ENCODE peak calls at places on chromosomes 13 and 19, in ten cellular contexts. One of them, this sample, is unnamed.

GRCh38 chr13:44506719-44507118 is 69.4 kb downstream of the TSC22D1 start:
- DNase-seq in ovary: no peak
- DNase-seq in body of pancreas: no peak
- DNase-seq in IMR-90: no peak
- DNase-seq in suprapubic skin: no peak
- DNase-seq in heart left ventricle: no peak
- DNase-seq in right lobe of liver: no peak
- DNase-seq in transverse colon: no peak
- DNase-seq in uterus: no peak
- DNase-seq in HCT116: no peak
- DNase-seq in this sample: no peak

GRCh38 chr19:3510727-3511126 is 4.6 kb downstream of the FZR1 start:
- DNase-seq in ovary: no peak
- DNase-seq in body of pancreas: no peak
- DNase-seq in IMR-90: no peak
- DNase-seq in suprapubic skin: peak; percentile 57
- DNase-seq in heart left ventricle: no peak
- DNase-seq in right lobe of liver: peak; percentile 43
- DNase-seq in transverse colon: no peak
- DNase-seq in uterus: no peak
- DNase-seq in HCT116: no peak
- DNase-seq in this sample: no peak

GRCh38 chr19:16104722-16105121 is 7.0 kb upstream of the RAB8A start:
- DNase-seq in ovary: no peak
- DNase-seq in body of pancreas: no peak
- DNase-seq in IMR-90: no peak
- DNase-seq in suprapubic skin: no peak
- DNase-seq in heart left ventricle: no peak
- DNase-seq in right lobe of liver: no peak
- DNase-seq in transverse colon: no peak
- DNase-seq in uterus: no peak
- DNase-seq in HCT116: no peak
- DNase-seq in this sample: no peak

GRCh38 chr13:98937911-98938381 is 39.9 kb downstream of the DOCK9 start:
- DNase-seq in ovary: no peak
- DNase-seq in body of pancreas: no peak
- DNase-seq in IMR-90: peak; percentile 12
- DNase-seq in suprapubic skin: no peak
- DNase-seq in heart left ventricle: no peak
- DNase-seq in right lobe of liver: no peak
- DNase-seq in transverse colon: no peak
- DNase-seq in uterus: no peak
- DNase-seq in HCT116: no peak
- DNase-seq in this sample: no peak

GRCh38 chr19:50793558-50794065 is 3.4 kb downstream of the ACP4 start:
- DNase-seq in ovary: no peak
- DNase-seq in body of pancreas: no peak
- DNase-seq in IMR-90: no peak
- DNase-seq in suprapubic skin: no peak
- DNase-seq in heart left ventricle: no peak
- DNase-seq in right lobe of liver: no peak
- DNase-seq in transverse colon: no peak
- DNase-seq in uterus: no peak
- DNase-seq in HCT116: no peak
- DNase-seq in this sample: no peak

GRCh38 chr13:75359266-75359665 is 122.7 kb downstream of the TBC1D4 start:
- DNase-seq in ovary: no peak
- DNase-seq in body of pancreas: no peak
- DNase-seq in IMR-90: peak; percentile 94
- DNase-seq in suprapubic skin: no peak
- DNase-seq in heart left ventricle: no peak
- DNase-seq in right lobe of liver: no peak
- DNase-seq in transverse colon: no peak
- DNase-seq in uterus: no peak
- DNase-seq in HCT116: peak; percentile 74
- DNase-seq in this sample: no peak

GRCh38 chr19:2014731-2015610 is 543 bp downstream of the BTBD2 start:
- DNase-seq in ovary: peak; percentile 64
- DNase-seq in body of pancreas: no peak
- DNase-seq in IMR-90: no peak
- DNase-seq in suprapubic skin: peak; percentile 80
- DNase-seq in heart left ventricle: no peak
- DNase-seq in right lobe of liver: peak; percentile 52
- DNase-seq in transverse colon: no peak
- DNase-seq in uterus: no peak
- DNase-seq in HCT116: no peak
- DNase-seq in this sample: no peak

GRCh38 chr19:9939301-9939913 is 3.1 kb upstream of the OLFM2 start:
- DNase-seq in ovary: no peak
- DNase-seq in body of pancreas: no peak
- DNase-seq in IMR-90: peak; percentile 60
- DNase-seq in suprapubic skin: no peak
- DNase-seq in heart left ventricle: no peak
- DNase-seq in right lobe of liver: no peak
- DNase-seq in transverse colon: no peak
- DNase-seq in uterus: no peak
- DNase-seq in HCT116: no peak
- DNase-seq in this sample: no peak

GRCh38 chr19:16330368-16330801 is 5.8 kb downstream of the KLF2 start:
- DNase-seq in ovary: peak; percentile 59
- DNase-seq in body of pancreas: peak; percentile 63
- DNase-seq in IMR-90: peak; percentile 90
- DNase-seq in suprapubic skin: peak; percentile 91
- DNase-seq in heart left ventricle: peak; percentile 75
- DNase-seq in right lobe of liver: peak; percentile 64
- DNase-seq in transverse colon: peak; percentile 83
- DNase-seq in uterus: peak; percentile 75
- DNase-seq in HCT116: peak; percentile 88
- DNase-seq in this sample: peak; percentile 49

GRCh38 chr13:51801631-51802099 is 2.3 kb downstream of the DHRS12 start:
- DNase-seq in ovary: peak; percentile 61
- DNase-seq in body of pancreas: peak; percentile 93
- DNase-seq in IMR-90: no peak
- DNase-seq in suprapubic skin: peak; percentile 87
- DNase-seq in heart left ventricle: peak; percentile 81
- DNase-seq in right lobe of liver: peak; percentile 93
- DNase-seq in transverse colon: peak; percentile 87
- DNase-seq in uterus: peak; percentile 60
- DNase-seq in HCT116: no peak
- DNase-seq in this sample: peak; percentile 91

GRCh38 chr13:89862691-89863036 is 1484.8 kb upstream of the MIR17HG start:
- DNase-seq in ovary: no peak
- DNase-seq in body of pancreas: no peak
- DNase-seq in IMR-90: no peak
- DNase-seq in suprapubic skin: no peak
- DNase-seq in heart left ventricle: no peak
- DNase-seq in right lobe of liver: no peak
- DNase-seq in transverse colon: no peak
- DNase-seq in uterus: no peak
- DNase-seq in HCT116: no peak
- DNase-seq in this sample: no peak

GRCh38 chr13:102688306-102688973 is 6.4 kb downstream of the METTL21C start:
- DNase-seq in ovary: no peak
- DNase-seq in body of pancreas: no peak
- DNase-seq in IMR-90: no peak
- DNase-seq in suprapubic skin: no peak
- DNase-seq in heart left ventricle: no peak
- DNase-seq in right lobe of liver: no peak
- DNase-seq in transverse colon: no peak
- DNase-seq in uterus: no peak
- DNase-seq in HCT116: no peak
- DNase-seq in this sample: no peak

GRCh38 chr19:12666305-12667048 is at the start of the genes MAN2B1 and WDR83:
- DNase-seq in ovary: peak; percentile 73
- DNase-seq in body of pancreas: peak; percentile 83
- DNase-seq in IMR-90: peak; percentile 52
- DNase-seq in suprapubic skin: peak; percentile 85
- DNase-seq in heart left ventricle: peak; percentile 82
- DNase-seq in right lobe of liver: peak; percentile 80
- DNase-seq in transverse colon: peak; percentile 83
- DNase-seq in uterus: peak; percentile 64
- DNase-seq in HCT116: no peak
- DNase-seq in this sample: peak; percentile 71

GRCh38 chr13:59666504-59666903 is 497.2 kb downstream of the DIAPH3 start:
- DNase-seq in ovary: no peak
- DNase-seq in body of pancreas: no peak
- DNase-seq in IMR-90: peak; percentile 7
- DNase-seq in suprapubic skin: no peak
- DNase-seq in heart left ventricle: no peak
- DNase-seq in right lobe of liver: no peak
- DNase-seq in transverse colon: no peak
- DNase-seq in uterus: no peak
- DNase-seq in HCT116: no peak
- DNase-seq in this sample: no peak

GRCh38 chr13:23289917-23290357 is 109.2 kb downstream of the SGCG start:
- DNase-seq in ovary: no peak
- DNase-seq in body of pancreas: no peak
- DNase-seq in IMR-90: peak; percentile 47
- DNase-seq in suprapubic skin: no peak
- DNase-seq in heart left ventricle: peak; percentile 32
- DNase-seq in right lobe of liver: no peak
- DNase-seq in transverse colon: no peak
- DNase-seq in uterus: no peak
- DNase-seq in HCT116: no peak
- DNase-seq in this sample: no peak

GRCh38 chr19:18886972-18887371 is 9.0 kb downstream of the CERS1 start:
- DNase-seq in ovary: no peak
- DNase-seq in body of pancreas: no peak
- DNase-seq in IMR-90: no peak
- DNase-seq in suprapubic skin: no peak
- DNase-seq in heart left ventricle: no peak
- DNase-seq in right lobe of liver: no peak
- DNase-seq in transverse colon: no peak
- DNase-seq in uterus: no peak
- DNase-seq in HCT116: no peak
- DNase-seq in this sample: no peak

GRCh38 chr13:75788494-75788991 is 152.4 kb downstream of the LMO7 start:
- DNase-seq in ovary: no peak
- DNase-seq in body of pancreas: no peak
- DNase-seq in IMR-90: peak; percentile 96
- DNase-seq in suprapubic skin: no peak
- DNase-seq in heart left ventricle: peak; percentile 52
- DNase-seq in right lobe of liver: no peak
- DNase-seq in transverse colon: peak; percentile 66
- DNase-seq in uterus: no peak
- DNase-seq in HCT116: no peak
- DNase-seq in this sample: peak; percentile 60

GRCh38 chr19:19111138-19111835 is 27.0 kb downstream of the TMEM161A start:
- DNase-seq in ovary: no peak
- DNase-seq in body of pancreas: no peak
- DNase-seq in IMR-90: no peak
- DNase-seq in suprapubic skin: no peak
- DNase-seq in heart left ventricle: no peak
- DNase-seq in right lobe of liver: peak; percentile 96
- DNase-seq in transverse colon: no peak
- DNase-seq in uterus: no peak
- DNase-seq in HCT116: no peak
- DNase-seq in this sample: no peak

GRCh38 chr19:50804420-50805272 is 14.4 kb downstream of the ACP4 start:
- DNase-seq in ovary: peak; percentile 99
- DNase-seq in body of pancreas: peak; percentile 99
- DNase-seq in IMR-90: peak; percentile 99
- DNase-seq in suprapubic skin: peak; percentile 99
- DNase-seq in heart left ventricle: peak; percentile 98
- DNase-seq in right lobe of liver: peak; percentile 99
- DNase-seq in transverse colon: peak; percentile 98
- DNase-seq in uterus: peak; percentile 98
- DNase-seq in HCT116: peak; percentile 98
- DNase-seq in this sample: peak; percentile 99

DNA sequence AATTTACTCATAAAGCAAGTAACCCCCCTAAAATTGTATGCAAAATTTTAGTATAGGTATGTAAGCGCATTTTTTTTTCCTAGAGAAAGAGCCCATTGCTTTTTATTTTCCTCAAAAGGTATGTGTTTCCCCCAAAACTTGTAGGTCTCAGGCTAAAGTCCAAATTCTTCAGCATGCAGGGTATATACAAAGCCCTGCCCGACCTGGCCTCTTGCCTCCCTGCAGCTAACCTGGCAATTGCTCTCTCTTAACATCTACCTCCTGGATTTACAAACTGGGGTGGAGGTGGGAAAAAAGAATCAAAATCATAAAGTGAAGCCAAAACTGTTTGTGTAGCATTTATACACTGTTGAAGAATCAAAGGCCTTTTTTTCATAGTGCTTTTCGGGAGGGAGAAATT is 107.8 kb downstream of the KCNRG start:
- DNase-seq in ovary: no peak
- DNase-seq in body of pancreas: peak; percentile 22
- DNase-seq in IMR-90: no peak
- DNase-seq in suprapubic skin: no peak
- DNase-seq in heart left ventricle: no peak
- DNase-seq in right lobe of liver: no peak
- DNase-seq in transverse colon: no peak
- DNase-seq in uterus: no peak
- DNase-seq in HCT116: no peak
- DNase-seq in this sample: no peak
- H3K9me3 ChIP-seq in ovary: no peaks in the 10 kb centered on the region
- H3K9me3 ChIP-seq in body of pancreas: no peaks in the 10 kb centered on the region
- H3K9me3 ChIP-seq in IMR-90: no peaks in the 10 kb centered on the region
- H3K9me3 ChIP-seq in suprapubic skin: no peaks in the 10 kb centered on the region
- H3K9me3 ChIP-seq in heart left ventricle: no peaks in the 10 kb centered on the region
- H3K9me3 ChIP-seq in right lobe of liver: no peaks in the 10 kb centered on the region
- H3K9me3 ChIP-seq in transverse colon: no peaks in the 10 kb centered on the region
- H3K9me3 ChIP-seq in uterus: no peaks in the 10 kb centered on the region
- H3K9me3 ChIP-seq in HCT116: no peaks in the 10 kb centered on the region
- H3K9me3 ChIP-seq in this sample: no peaks in the 10 kb centered on the region

GRCh38 chr13:28849441-28849840 is 29.3 kb downstream of the MTUS2 start:
- DNase-seq in ovary: no peak
- DNase-seq in body of pancreas: no peak
- DNase-seq in IMR-90: no peak
- DNase-seq in suprapubic skin: no peak
- DNase-seq in heart left ventricle: no peak
- DNase-seq in right lobe of liver: no peak
- DNase-seq in transverse colon: no peak
- DNase-seq in uterus: no peak
- DNase-seq in HCT116: no peak
- DNase-seq in this sample: no peak
- TF ChIP-seq POLR2A in ovary: no peak
- TF ChIP-seq POLR2A in body of pancreas: no peak
- TF ChIP-seq POLR2A in IMR-90: no peak
- TF ChIP-seq POLR2A in suprapubic skin: no peak
- TF ChIP-seq POLR2A in heart left ventricle: no peak
- TF ChIP-seq POLR2A in right lobe of liver: no peak
- TF ChIP-seq POLR2A in transverse colon: no peak
- TF ChIP-seq POLR2A in uterus: no peak
- TF ChIP-seq POLR2A in HCT116: no peak
- TF ChIP-seq POLR2A in this sample: no peak

GRCh38 chr13:46132109-46132508 is 27.3 kb upstream of the CPB2 start:
- DNase-seq in ovary: no peak
- DNase-seq in body of pancreas: no peak
- DNase-seq in IMR-90: no peak
- DNase-seq in suprapubic skin: no peak
- DNase-seq in heart left ventricle: no peak
- DNase-seq in right lobe of liver: no peak
- DNase-seq in transverse colon: no peak
- DNase-seq in uterus: no peak
- DNase-seq in HCT116: no peak
- DNase-seq in this sample: no peak
- H3K36me3 ChIP-seq in ovary: no peaks in the 10 kb centered on the region
- H3K36me3 ChIP-seq in body of pancreas: no peaks in the 10 kb centered on the region
- H3K36me3 ChIP-seq in IMR-90: no peaks in the 10 kb centered on the region
- H3K36me3 ChIP-seq in suprapubic skin: no peaks in the 10 kb centered on the region
- H3K36me3 ChIP-seq in heart left ventricle: no peaks in the 10 kb centered on the region
- H3K36me3 ChIP-seq in right lobe of liver: peaks cover 2% of the 10 kb centered on the region
- H3K36me3 ChIP-seq in transverse colon: no peaks in the 10 kb centered on the region
- H3K36me3 ChIP-seq in uterus: no peaks in the 10 kb centered on the region
- H3K36me3 ChIP-seq in HCT116: no peaks in the 10 kb centered on the region
- H3K36me3 ChIP-seq in this sample: no peaks in the 10 kb centered on the region

GRCh38 chr19:6970021-6970420 is 51.2 kb downstream of the MBD3L2B start:
- DNase-seq in ovary: no peak
- DNase-seq in body of pancreas: no peak
- DNase-seq in IMR-90: no peak
- DNase-seq in suprapubic skin: no peak
- DNase-seq in heart left ventricle: no peak
- DNase-seq in right lobe of liver: no peak
- DNase-seq in transverse colon: no peak
- DNase-seq in uterus: no peak
- DNase-seq in HCT116: no peak
- DNase-seq in this sample: no peak
- H3K9me3 ChIP-seq in ovary: no peaks in the 10 kb centered on the region
- H3K9me3 ChIP-seq in body of pancreas: no peaks in the 10 kb centered on the region
- H3K9me3 ChIP-seq in IMR-90: peaks cover 16% of the 10 kb centered on the region
- H3K9me3 ChIP-seq in suprapubic skin: no peaks in the 10 kb centered on the region
- H3K9me3 ChIP-seq in heart left ventricle: no peaks in the 10 kb centered on the region
- H3K9me3 ChIP-seq in right lobe of liver: no peaks in the 10 kb centered on the region
- H3K9me3 ChIP-seq in transverse colon: no peaks in the 10 kb centered on the region
- H3K9me3 ChIP-seq in uterus: no peaks in the 10 kb centered on the region
- H3K9me3 ChIP-seq in HCT116: no peaks in the 10 kb centered on the region
- H3K9me3 ChIP-seq in this sample: no peaks in the 10 kb centered on the region

This sample was measured in thyroid gland.